ENCODE peak calls at places on chromosomes 7 and 10, in seven cellular contexts. One of them, this sample, is unnamed. For H3K27me3, the result is how much of the 10 kb centered on the place peaks cover.

GRCh38 chr7:26497801-26498596 is 206.3 kb downstream of the SNX10 start:
- DNase-seq in right atrium auricular region: no peak
- DNase-seq in upper lobe of right lung: no peak
- DNase-seq in ascending aorta: no peak
- DNase-seq in H9: no peak
- DNase-seq in bronchial epithelial cell: peak
- DNase-seq in psoas muscle: no peak
- DNase-seq in this sample: no peak

GRCh38 chr7:11830004-11830403 is 2.0 kb downstream of the THSD7A start:
- DNase-seq in right atrium auricular region: no peak
- DNase-seq in upper lobe of right lung: no peak
- DNase-seq in ascending aorta: no peak
- DNase-seq in H9: no peak
- DNase-seq in bronchial epithelial cell: no peak
- DNase-seq in psoas muscle: no peak
- DNase-seq in this sample: no peak

GRCh38 chr7:144830024-144830785 is 5.6 kb downstream of the TPK1 start:
- DNase-seq in right atrium auricular region: no peak
- DNase-seq in upper lobe of right lung: no peak
- DNase-seq in ascending aorta: no peak
- DNase-seq in H9: no peak
- DNase-seq in bronchial epithelial cell: no peak
- DNase-seq in psoas muscle: no peak
- DNase-seq in this sample: no peak

GRCh38 chr7:134988161-134988560 is 1.9 kb downstream of the AGBL3 start:
- DNase-seq in right atrium auricular region: no peak
- DNase-seq in upper lobe of right lung: no peak
- DNase-seq in ascending aorta: no peak
- DNase-seq in H9: no peak
- DNase-seq in bronchial epithelial cell: peak
- DNase-seq in psoas muscle: no peak
- DNase-seq in this sample: no peak

GRCh38 chr7:150940446-150941102 is 37.5 kb downstream of the KCNH2 start:
- DNase-seq in right atrium auricular region: no peak
- DNase-seq in upper lobe of right lung: peak
- DNase-seq in ascending aorta: peak
- DNase-seq in H9: no peak
- DNase-seq in bronchial epithelial cell: peak
- DNase-seq in psoas muscle: no peak
- DNase-seq in this sample: no peak

GRCh38 chr10:103231047-103231551 is 14.6 kb upstream of the RPEL1 start:
- DNase-seq in right atrium auricular region: peak
- DNase-seq in upper lobe of right lung: no peak
- DNase-seq in ascending aorta: peak
- DNase-seq in H9: peak
- DNase-seq in bronchial epithelial cell: peak
- DNase-seq in psoas muscle: no peak
- DNase-seq in this sample: peak

GRCh38 chr7:144048648-144049047 is at the start of gene OR2A5:
- DNase-seq in right atrium auricular region: no peak
- DNase-seq in upper lobe of right lung: no peak
- DNase-seq in ascending aorta: no peak
- DNase-seq in H9: no peak
- DNase-seq in bronchial epithelial cell: no peak
- DNase-seq in psoas muscle: no peak
- DNase-seq in this sample: no peak

GRCh38 chr7:24283900-24284698 is at the start of gene NPY:
- DNase-seq in right atrium auricular region: no peak
- DNase-seq in upper lobe of right lung: no peak
- DNase-seq in ascending aorta: no peak
- DNase-seq in H9: peak
- DNase-seq in bronchial epithelial cell: no peak
- DNase-seq in psoas muscle: peak
- DNase-seq in this sample: no peak

GRCh38 chr7:8973601-8974000 is 540.2 kb downstream of the NXPH1 start:
- DNase-seq in right atrium auricular region: no peak
- DNase-seq in upper lobe of right lung: no peak
- DNase-seq in ascending aorta: no peak
- DNase-seq in H9: no peak
- DNase-seq in bronchial epithelial cell: no peak
- DNase-seq in psoas muscle: no peak
- DNase-seq in this sample: no peak

GRCh38 chr10:123043409-123043925 is 34.7 kb downstream of the ACADSB start:
- DNase-seq in right atrium auricular region: no peak
- DNase-seq in upper lobe of right lung: no peak
- DNase-seq in ascending aorta: no peak
- DNase-seq in H9: peak
- DNase-seq in bronchial epithelial cell: peak
- DNase-seq in psoas muscle: no peak
- DNase-seq in this sample: peak

GRCh38 chr7:106070201-106070551 is 41.9 kb downstream of the SYPL1 start:
- DNase-seq in right atrium auricular region: no peak
- DNase-seq in upper lobe of right lung: peak
- DNase-seq in ascending aorta: no peak
- DNase-seq in H9: no peak
- DNase-seq in bronchial epithelial cell: peak
- DNase-seq in psoas muscle: no peak
- DNase-seq in this sample: no peak

GRCh38 chr10:124279882-124280281 is 138.8 kb downstream of the OAT start:
- DNase-seq in right atrium auricular region: no peak
- DNase-seq in upper lobe of right lung: no peak
- DNase-seq in ascending aorta: no peak
- DNase-seq in H9: no peak
- DNase-seq in bronchial epithelial cell: no peak
- DNase-seq in psoas muscle: peak
- DNase-seq in this sample: no peak

GRCh38 chr10:7529638-7530037 is 118.8 kb upstream of the SFMBT2 start:
- DNase-seq in right atrium auricular region: no peak
- DNase-seq in upper lobe of right lung: no peak
- DNase-seq in ascending aorta: no peak
- DNase-seq in H9: peak
- DNase-seq in bronchial epithelial cell: peak
- DNase-seq in psoas muscle: no peak
- DNase-seq in this sample: no peak

GRCh38 chr10:100621360-100622205 is 85.8 kb downstream of the HIF1AN start:
- DNase-seq in right atrium auricular region: no peak
- DNase-seq in upper lobe of right lung: peak
- DNase-seq in ascending aorta: no peak
- DNase-seq in H9: no peak
- DNase-seq in bronchial epithelial cell: no peak
- DNase-seq in psoas muscle: no peak
- DNase-seq in this sample: no peak
- H3K27me3 ChIP-seq in right atrium auricular region: under half
- H3K27me3 ChIP-seq in upper lobe of right lung: half or more
- H3K27me3 ChIP-seq in ascending aorta: under half
- H3K27me3 ChIP-seq in H9: under half
- H3K27me3 ChIP-seq in bronchial epithelial cell: under half
- H3K27me3 ChIP-seq in psoas muscle: half or more
- H3K27me3 ChIP-seq in this sample: half or more

DNA sequence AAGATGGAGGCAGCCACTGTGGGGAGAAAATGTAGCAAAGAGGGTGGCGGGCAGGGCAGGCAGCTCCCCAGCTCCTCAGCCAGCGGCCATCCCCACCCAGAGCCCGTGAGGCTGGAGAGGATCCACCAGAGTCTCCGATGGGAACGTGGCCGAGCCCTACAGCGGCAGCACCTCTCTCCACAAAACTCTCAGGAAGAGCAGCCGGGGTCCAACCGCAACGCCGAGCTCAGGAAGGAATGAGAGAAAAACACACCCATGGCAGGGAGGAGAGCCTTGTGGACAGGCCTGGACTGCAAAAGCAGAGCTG is 54.0 kb upstream of the ADGRA1 start:
- DNase-seq in right atrium auricular region: no peak
- DNase-seq in upper lobe of right lung: no peak
- DNase-seq in ascending aorta: no peak
- DNase-seq in H9: no peak
- DNase-seq in bronchial epithelial cell: no peak
- DNase-seq in psoas muscle: no peak
- DNase-seq in this sample: no peak
- H3K27me3 ChIP-seq in right atrium auricular region: under half
- H3K27me3 ChIP-seq in upper lobe of right lung: under half
- H3K27me3 ChIP-seq in ascending aorta: under half
- H3K27me3 ChIP-seq in H9: under half
- H3K27me3 ChIP-seq in bronchial epithelial cell: under half
- H3K27me3 ChIP-seq in psoas muscle: under half
- H3K27me3 ChIP-seq in this sample: under half

GRCh38 chr10:100745882-100746412 is 565 bp downstream of the PAX2 start:
- DNase-seq in right atrium auricular region: no peak
- DNase-seq in upper lobe of right lung: no peak
- DNase-seq in ascending aorta: no peak
- DNase-seq in H9: no peak
- DNase-seq in bronchial epithelial cell: no peak
- DNase-seq in psoas muscle: no peak
- DNase-seq in this sample: no peak
- H3K27me3 ChIP-seq in right atrium auricular region: half or more
- H3K27me3 ChIP-seq in upper lobe of right lung: half or more
- H3K27me3 ChIP-seq in ascending aorta: half or more
- H3K27me3 ChIP-seq in H9: half or more
- H3K27me3 ChIP-seq in bronchial epithelial cell: half or more
- H3K27me3 ChIP-seq in psoas muscle: half or more
- H3K27me3 ChIP-seq in this sample: half or more

DNA sequence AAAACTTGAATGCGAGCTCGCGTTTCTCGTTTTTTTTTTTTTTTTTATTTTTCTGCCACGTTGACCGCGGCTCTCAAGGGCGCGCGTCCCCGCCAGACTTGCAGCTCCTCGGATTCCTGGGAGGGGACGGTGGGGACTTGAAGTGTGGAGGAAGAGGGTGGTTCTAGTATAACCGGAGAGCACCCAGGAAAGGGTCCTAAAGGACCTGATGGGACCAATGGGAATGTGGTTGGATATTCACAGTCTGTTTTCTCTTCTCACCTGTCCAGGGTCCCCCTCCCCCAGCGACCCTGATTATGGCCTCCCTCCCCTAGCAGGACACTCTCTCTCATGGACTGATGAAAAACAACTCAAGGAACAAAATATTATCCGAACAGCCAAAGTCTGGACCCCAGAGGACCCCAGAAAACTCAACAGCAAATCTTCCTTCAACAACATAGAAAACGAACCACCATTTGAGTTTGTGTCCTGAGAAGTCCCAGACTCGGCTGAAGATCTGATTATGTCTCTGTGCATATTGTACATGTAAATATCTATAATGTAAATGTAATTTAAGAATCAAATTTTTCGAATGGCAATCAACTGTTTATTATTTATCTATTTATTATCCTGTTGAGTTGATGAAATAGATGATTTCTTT is 1.4 kb downstream of the PTF1A start:
- DNase-seq in right atrium auricular region: no peak
- DNase-seq in upper lobe of right lung: no peak
- DNase-seq in ascending aorta: no peak
- DNase-seq in H9: no peak
- DNase-seq in bronchial epithelial cell: no peak
- DNase-seq in psoas muscle: no peak
- DNase-seq in this sample: no peak
- H3K27me3 ChIP-seq in right atrium auricular region: under half
- H3K27me3 ChIP-seq in upper lobe of right lung: half or more
- H3K27me3 ChIP-seq in ascending aorta: under half
- H3K27me3 ChIP-seq in H9: half or more
- H3K27me3 ChIP-seq in bronchial epithelial cell: half or more
- H3K27me3 ChIP-seq in psoas muscle: half or more
- H3K27me3 ChIP-seq in this sample: half or more

GRCh38 chr7:290554-291301 is 758 bp downstream of the FOXL3 start:
- DNase-seq in right atrium auricular region: no peak
- DNase-seq in upper lobe of right lung: peak
- DNase-seq in ascending aorta: peak
- DNase-seq in H9: no peak
- DNase-seq in bronchial epithelial cell: no peak
- DNase-seq in psoas muscle: no peak
- DNase-seq in this sample: no peak
- H3K27me3 ChIP-seq in right atrium auricular region: under half
- H3K27me3 ChIP-seq in upper lobe of right lung: half or more
- H3K27me3 ChIP-seq in ascending aorta: under half
- H3K27me3 ChIP-seq in H9: under half
- H3K27me3 ChIP-seq in bronchial epithelial cell: under half
- H3K27me3 ChIP-seq in psoas muscle: half or more
- H3K27me3 ChIP-seq in this sample: half or more

GRCh38 chr7:130899638-130900401 is 165.8 kb upstream of the KLF14 start:
- DNase-seq in right atrium auricular region: no peak
- DNase-seq in upper lobe of right lung: no peak
- DNase-seq in ascending aorta: peak
- DNase-seq in H9: no peak
- DNase-seq in bronchial epithelial cell: no peak
- DNase-seq in psoas muscle: no peak
- DNase-seq in this sample: no peak
- H3K27me3 ChIP-seq in right atrium auricular region: under half
- H3K27me3 ChIP-seq in upper lobe of right lung: under half
- H3K27me3 ChIP-seq in ascending aorta: under half
- H3K27me3 ChIP-seq in H9: under half
- H3K27me3 ChIP-seq in bronchial epithelial cell: under half
- H3K27me3 ChIP-seq in psoas muscle: under half
- H3K27me3 ChIP-seq in this sample: under half

GRCh38 chr10:70672165-70672992 is at the start of gene ADAMTS14:
- DNase-seq in right atrium auricular region: no peak
- DNase-seq in upper lobe of right lung: peak
- DNase-seq in ascending aorta: no peak
- DNase-seq in H9: peak
- DNase-seq in bronchial epithelial cell: no peak
- DNase-seq in psoas muscle: peak
- DNase-seq in this sample: peak

GRCh38 chr10:70669732-70670317 is 2.5 kb upstream of the ADAMTS14 start:
- DNase-seq in right atrium auricular region: no peak
- DNase-seq in upper lobe of right lung: no peak
- DNase-seq in ascending aorta: no peak
- DNase-seq in H9: no peak
- DNase-seq in bronchial epithelial cell: no peak
- DNase-seq in psoas muscle: no peak
- DNase-seq in this sample: no peak

GRCh38 chr10:70672993-70673928 is 955 bp downstream of the ADAMTS14 start:
- DNase-seq in right atrium auricular region: no peak
- DNase-seq in upper lobe of right lung: no peak
- DNase-seq in ascending aorta: no peak
- DNase-seq in H9: no peak
- DNase-seq in bronchial epithelial cell: peak
- DNase-seq in psoas muscle: no peak
- DNase-seq in this sample: peak

GRCh38 chr10:70671229-70671588 is 1.1 kb upstream of the ADAMTS14 start:
- DNase-seq in right atrium auricular region: no peak
- DNase-seq in upper lobe of right lung: no peak
- DNase-seq in ascending aorta: no peak
- DNase-seq in H9: no peak
- DNase-seq in bronchial epithelial cell: no peak
- DNase-seq in psoas muscle: no peak
- DNase-seq in this sample: no peak

GRCh38 chr10:70671619-70672164 is 614 bp upstream of the ADAMTS14 start:
- DNase-seq in right atrium auricular region: no peak
- DNase-seq in upper lobe of right lung: no peak
- DNase-seq in ascending aorta: no peak
- DNase-seq in H9: no peak
- DNase-seq in bronchial epithelial cell: no peak
- DNase-seq in psoas muscle: no peak
- DNase-seq in this sample: no peak
- H3K27me3 ChIP-seq in right atrium auricular region: under half
- H3K27me3 ChIP-seq in upper lobe of right lung: under half
- H3K27me3 ChIP-seq in ascending aorta: under half
- H3K27me3 ChIP-seq in H9: under half
- H3K27me3 ChIP-seq in bronchial epithelial cell: under half
- H3K27me3 ChIP-seq in psoas muscle: under half
- H3K27me3 ChIP-seq in this sample: under half

GRCh38 chr7:155799514-155799913 is 12.7 kb downstream of the SHH start:
- DNase-seq in right atrium auricular region: no peak
- DNase-seq in upper lobe of right lung: no peak
- DNase-seq in ascending aorta: no peak
- DNase-seq in H9: no peak
- DNase-seq in bronchial epithelial cell: no peak
- DNase-seq in psoas muscle: no peak
- DNase-seq in this sample: no peak
- H3K27me3 ChIP-seq in right atrium auricular region: under half
- H3K27me3 ChIP-seq in upper lobe of right lung: half or more
- H3K27me3 ChIP-seq in ascending aorta: under half
- H3K27me3 ChIP-seq in H9: under half
- H3K27me3 ChIP-seq in bronchial epithelial cell: under half
- H3K27me3 ChIP-seq in psoas muscle: half or more
- H3K27me3 ChIP-seq in this sample: under half

GRCh38 chr10:651700-652099 is 37.8 kb downstream of the DIP2C start:
- DNase-seq in right atrium auricular region: no peak
- DNase-seq in upper lobe of right lung: no peak
- DNase-seq in ascending aorta: peak
- DNase-seq in H9: no peak
- DNase-seq in bronchial epithelial cell: no peak
- DNase-seq in psoas muscle: no peak
- DNase-seq in this sample: no peak
- H3K27me3 ChIP-seq in right atrium auricular region: under half
- H3K27me3 ChIP-seq in upper lobe of right lung: under half
- H3K27me3 ChIP-seq in ascending aorta: under half
- H3K27me3 ChIP-seq in H9: under half
- H3K27me3 ChIP-seq in bronchial epithelial cell: under half
- H3K27me3 ChIP-seq in psoas muscle: under half
- H3K27me3 ChIP-seq in this sample: under half

This sample was measured in astrocyte.